ENCODE peak calls at places on chromosomes 3 and 15, in five cellular contexts. V is keratinocyte, M is transverse colon, L is Peyer's patch, A is fibroblast of lung. G is an unnamed sample.

GRCh38 chr3:74711913-74712512 is 97.6 kb upstream of the CNTN3 start:
- DNase-seq in V (no peak), A (no peak), M (no peak), L (no peak), G (no peak)

GRCh38 chr3:170802164-170803151 is 67.5 kb downstream of the RPL22L1 start:
- DNase-seq in V (no peak), L (no peak), A (peak; percentile 91), M (no peak), G (no peak)

GRCh38 chr15:78317145-78317836 is 17.9 kb upstream of the SKIC8 start:
- DNase-seq in L (no peak), M (peak; percentile 56), A (peak; percentile 12), V (peak; percentile 25), G (no peak)

GRCh38 chr3:45943207-45943846 is at the start of gene CXCR6:
- DNase-seq in M (peak; percentile 19), A (no peak), V (no peak), L (no peak), G (peak; percentile 59)

GRCh38 chr3:64666171-64666581 is 21.6 kb downstream of the ADAMTS9 start:
- DNase-seq in A (no peak), L (no peak), V (no peak), M (no peak), G (no peak)

GRCh38 chr3:31546152-31546551 is 13.4 kb downstream of the STT3B start:
- DNase-seq in L (no peak), M (no peak), A (peak; percentile 56), V (no peak), G (no peak)

GRCh38 chr3:21551019-21551418 is 200.0 kb downstream of the ZNF385D start:
- DNase-seq in M (no peak), A (peak; percentile 28), V (no peak), L (no peak), G (no peak)

GRCh38 chr15:70415330-70415884 is 317.7 kb upstream of the TLE3 start:
- DNase-seq in A (no peak), M (peak; percentile 44), V (no peak), L (no peak), G (no peak)

GRCh38 chr15:67512140-67512539 is 8.8 kb upstream of the C15orf61 start:
- DNase-seq in V (no peak), M (no peak), A (no peak), L (no peak), G (no peak)

GRCh38 chr3:116920836-116921596 is 211.4 kb downstream of the TUSC7 start:
- DNase-seq in V (no peak), L (no peak), A (peak; percentile 1), M (no peak), G (no peak)

GRCh38 chr15:68023307-68024101 is 30.6 kb upstream of the PIAS1 start:
- DNase-seq in L (no peak), A (no peak), M (no peak), V (no peak), G (no peak)

GRCh38 chr3:133742351-133743091 is 3.7 kb upstream of the TF start:
- DNase-seq in L (no peak), V (no peak), M (no peak), A (peak; percentile 50), G (no peak)

GRCh38 chr3:73868688-73869315 is 244.1 kb upstream of the PDZRN3 start:
- DNase-seq in V (no peak), L (no peak), M (peak; percentile 24), A (peak; percentile 63), G (no peak)

GRCh38 chr15:81071130-81071529 is 62.9 kb upstream of the CFAP161 start:
- DNase-seq in V (no peak), L (no peak), M (no peak), A (peak; percentile 68), G (no peak)

GRCh38 chr3:189298469-189299375 is 127.0 kb downstream of the TPRG1 start:
- DNase-seq in A (no peak), M (no peak), L (no peak), V (no peak), G (peak; percentile 14)

GRCh38 chr15:63843901-63844317 is 10.2 kb upstream of the HERC1 start:
- DNase-seq in A (no peak), V (no peak), L (no peak), M (no peak), G (no peak)

GRCh38 chr3:186461141-186461540 is 83.0 kb downstream of the CRYGS start:
- DNase-seq in M (no peak), A (peak; percentile 72), V (peak; percentile 38), L (no peak), G (no peak)

GRCh38 chr3:193970773-193971206 is 165.2 kb upstream of the HES1 start:
- DNase-seq in A (no peak), V (no peak), M (no peak), L (no peak), G (no peak)

GRCh38 chr3:171101982-171102610 is 75.6 kb upstream of the SLC2A2 start:
- DNase-seq in A (peak; percentile 72), L (no peak), V (peak; percentile 15), M (no peak), G (no peak)

GRCh38 chr3:147410518-147411234 is 1.5 kb downstream of the ZIC1 start:
- DNase-seq in M (no peak), L (no peak), V (no peak), A (no peak), G (no peak)

GRCh38 chr3:142929109-142929508 is 34.4 kb downstream of the PAQR9 start:
- DNase-seq in M (peak; percentile 65), A (peak; percentile 24), V (no peak), L (no peak), G (peak; percentile 12)

GRCh38 chr3:18527691-18528090 is 102.6 kb upstream of the SATB1 start:
- DNase-seq in L (no peak), M (no peak), A (no peak), V (no peak), G (no peak)

GRCh38 chr15:60932051-60932915 is 296.8 kb downstream of the RORA start:
- DNase-seq in M (no peak), A (no peak), L (no peak), V (peak; percentile 93), G (peak; percentile 1)

GRCh38 chr3:23547905-23548304 is 257.9 kb upstream of the UBE2E1 start:
- DNase-seq in V (no peak), L (no peak), A (peak; percentile 2), M (no peak), G (no peak)

GRCh38 chr3:43909149-43909548 is 218.4 kb downstream of the ABHD5 start:
- DNase-seq in A (no peak), M (no peak), L (no peak), V (no peak), G (no peak)

GRCh38 chr15:70722266-70723123 is 40.9 kb downstream of the UACA start:
- DNase-seq in L (no peak), M (no peak), V (no peak), A (peak; percentile 86), G (peak; percentile 36)

GRCh38 chr15:76967067-76967466 is 27.9 kb upstream of the PSTPIP1 start:
- DNase-seq in L (no peak), M (no peak), A (no peak), V (no peak), G (no peak)

GRCh38 chr3:146507331-146508120 is 36.9 kb downstream of the PLSCR1 start:
- DNase-seq in L (no peak), A (no peak), M (no peak), V (no peak), G (no peak)

GRCh38 chr3:193852901-193853300 is 259.9 kb downstream of the OPA1 start:
- DNase-seq in A (no peak), M (no peak), L (no peak), V (no peak), G (no peak)

GRCh38 chr15:91627473-91628309 is 225.8 kb upstream of the SLCO3A1 start:
- DNase-seq in A (peak; percentile 74), L (no peak), M (peak; percentile 11), V (no peak), G (no peak)

GRCh38 chr3:189519458-189519857 is 111.7 kb upstream of the TP63 start:
- DNase-seq in L (no peak), V (no peak), A (no peak), M (no peak), G (no peak)

GRCh38 chr3:96264701-96265100 is 549.7 kb upstream of the EPHA6 start:
- DNase-seq in A (no peak), M (no peak), V (no peak), L (no peak), G (no peak)

DNA sequence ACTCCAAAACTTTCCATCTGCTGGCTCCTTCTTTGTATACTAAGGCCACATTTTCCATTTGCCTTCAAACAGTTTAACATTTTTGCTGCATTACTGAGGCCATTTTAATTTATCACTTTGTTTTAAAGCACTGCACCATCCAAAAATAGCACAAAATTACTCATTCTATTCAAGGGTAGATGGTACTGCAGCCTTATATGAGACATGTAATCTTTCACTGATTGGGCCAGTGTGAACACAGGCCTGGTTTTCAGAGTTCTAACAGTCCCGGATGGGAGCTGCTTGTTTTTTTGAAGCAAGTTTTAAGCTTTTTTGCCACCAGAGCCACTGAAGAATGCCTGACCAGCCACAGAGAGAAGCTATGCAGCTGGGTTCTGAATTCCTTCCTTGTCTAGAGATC is 172.3 kb upstream of the TSC22D2 start:
- DNase-seq in A (peak; percentile 87), M (no peak), L (no peak), V (no peak), G (no peak)
- H3K4me1 ChIP-seq in A (peaks cover 28% of the 10 kb centered on the region), M (peaks cover 8% of the 10 kb centered on the region), L (no peaks in the 10 kb centered on the region), V (peaks cover 50% of the 10 kb centered on the region), G (no peaks in the 10 kb centered on the region)

DNA sequence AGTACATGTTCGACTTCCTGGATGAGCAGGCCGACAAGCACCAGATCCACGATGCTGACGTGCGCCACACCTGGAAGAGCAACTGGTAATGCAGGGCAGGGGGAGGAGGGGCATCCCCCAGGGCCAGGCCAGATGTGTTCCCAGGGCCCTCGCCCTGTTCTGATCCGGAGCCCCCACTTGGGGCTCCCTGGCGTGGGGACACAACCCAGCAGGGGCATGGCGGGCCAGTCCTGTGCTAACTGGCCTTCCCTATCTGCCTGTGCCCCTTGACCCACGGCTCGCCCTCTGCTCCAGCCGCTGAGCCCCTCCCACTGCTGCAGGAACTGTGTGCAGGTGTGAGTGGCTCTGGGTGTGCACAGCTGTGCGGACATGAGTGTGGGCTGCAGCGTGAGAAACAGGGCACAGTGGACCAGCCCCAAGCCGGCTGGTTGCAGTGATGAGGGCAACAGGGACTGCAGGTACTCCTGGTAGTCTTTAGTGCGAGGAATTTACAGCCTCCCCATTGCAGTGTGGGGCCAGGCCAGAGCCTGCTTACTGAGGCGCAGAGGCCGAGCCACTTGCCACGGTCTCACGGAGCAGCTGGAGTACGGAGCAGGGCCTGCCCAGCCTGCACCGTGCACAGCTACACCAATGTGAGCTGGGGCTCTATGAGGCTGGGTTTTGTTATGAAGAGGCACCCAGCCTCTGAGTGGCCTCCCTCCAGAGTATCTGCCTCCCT is 47.6 kb downstream of the PLXNA1 start:
- DNase-seq in M (no peak), A (no peak), V (no peak), L (no peak), G (no peak)
- H3K4me1 ChIP-seq in M (peaks cover 4% of the 10 kb centered on the region), A (peaks cover 4% of the 10 kb centered on the region), V (peaks cover 3% of the 10 kb centered on the region), L (no peaks in the 10 kb centered on the region), G (no peaks in the 10 kb centered on the region)

GRCh38 chr15:74171965-74172541 is 1.5 kb upstream of the ISLR start:
- DNase-seq in M (no peak), V (no peak), A (no peak), L (no peak), G (no peak)
- H3K4me1 ChIP-seq in M (peaks cover 6% of the 10 kb centered on the region), V (no peaks in the 10 kb centered on the region), A (peaks cover 17% of the 10 kb centered on the region), L (no peaks in the 10 kb centered on the region), G (no peaks in the 10 kb centered on the region)

DNA sequence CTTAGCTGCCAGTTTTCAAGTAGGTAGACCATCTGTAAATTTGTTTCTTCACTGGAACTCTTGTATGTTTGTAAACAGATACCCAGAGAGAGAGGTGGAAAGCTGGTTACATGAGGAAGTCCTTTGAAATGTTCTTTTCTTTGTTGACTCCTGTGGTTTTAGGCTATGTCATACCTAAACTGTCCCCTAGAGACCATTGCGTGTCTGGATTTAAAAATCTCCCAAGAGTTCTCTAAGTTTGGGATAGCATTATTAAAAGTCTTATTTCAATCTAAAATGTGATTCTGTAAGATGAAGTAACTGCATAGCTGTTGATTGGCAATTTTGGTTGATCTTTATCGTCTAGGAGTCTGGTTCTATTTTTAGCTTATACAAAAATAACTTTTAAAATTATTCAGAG is 127.2 kb downstream of the GHSR start:
- DNase-seq in V (no peak), A (peak; percentile 20), M (no peak), L (no peak), G (no peak)
- H3K4me1 ChIP-seq in V (peaks cover 26% of the 10 kb centered on the region), A (peaks cover 37% of the 10 kb centered on the region), M (peaks cover 16% of the 10 kb centered on the region), L (no peaks in the 10 kb centered on the region), G (no peaks in the 10 kb centered on the region)

G was measured in naive thymus-derived CD4-positive, alpha-beta T cell.